ENCODE peak calls at places on chromosome X, in seven cellular contexts. W, Z, S, H, F, B and K are unnamed samples.

GRCh38 chrX:134685662-134686061 is 27.4 kb upstream of the PLAC1 start:
- DNase-seq in S (no peak), Z (no peak), B (no peak), W (no peak), F (no peak), H (no peak), K (no peak)

GRCh38 chrX:9535101-9535500 is 70.2 kb downstream of the TBL1X start:
- DNase-seq in W (no peak), S (no peak), B (no peak), H (no peak), Z (no peak), F (no peak), K (no peak)

GRCh38 chrX:9291666-9292065 is 173.2 kb upstream of the TBL1X start:
- DNase-seq in Z (no peak), H (no peak), B (no peak), W (no peak), S (no peak), F (no peak), K (no peak)

GRCh38 chrX:150854856-150855255 is 43.6 kb downstream of the CD99L2 start:
- DNase-seq in Z (no peak), B (no peak), F (no peak), W (no peak), S (no peak), H (no peak), K (no peak)

GRCh38 chrX:11704725-11705495 is 39.2 kb upstream of the ARHGAP6 start:
- DNase-seq in S (no peak), B (no peak), H (no peak), Z (no peak), W (no peak), F (no peak), K (no peak)

GRCh38 chrX:17078031-17078730 is 131.7 kb downstream of the REPS2 start:
- DNase-seq in H (no peak), B (no peak), Z (no peak), W (no peak), S (no peak), F (no peak), K (no peak)

GRCh38 chrX:137651647-137652046 is 85.7 kb downstream of the ZIC3 start:
- DNase-seq in W (no peak), Z (no peak), B (no peak), F (no peak), H (no peak), S (no peak), K (no peak)

GRCh38 chrX:40189018-40189417 is 91.3 kb upstream of the BCOR start:
- DNase-seq in H (no peak), F (no peak), B (no peak), S (no peak), W (no peak), Z (no peak), K (no peak)

GRCh38 chrX:39477438-39478120 is 620.2 kb downstream of the BCOR start:
- DNase-seq in H (peak), B (peak), F (peak), Z (no peak), S (no peak), W (peak), K (no peak)

GRCh38 chrX:2672084-2672483 is 19.0 kb upstream of the CD99 start:
- DNase-seq in S (no peak), F (no peak), W (no peak), Z (no peak), H (no peak), B (no peak), K (no peak)

GRCh38 chrX:12080265-12080664 is 58.0 kb upstream of the FRMPD4 start:
- DNase-seq in W (peak), F (no peak), Z (no peak), B (no peak), H (no peak), S (no peak), K (peak)

GRCh38 chrX:119266364-119266995 is 30.4 kb downstream of the PGRMC1 start:
- DNase-seq in Z (no peak), W (peak), S (no peak), F (no peak), H (peak), B (no peak), K (no peak)

GRCh38 chrX:1582686-1583437 is 8.5 kb upstream of the AKAP17A start:
- DNase-seq in W (no peak), B (no peak), Z (no peak), S (no peak), H (peak), F (no peak), K (no peak)

GRCh38 chrX:11558972-11559371 is 106.7 kb downstream of the ARHGAP6 start:
- DNase-seq in Z (no peak), H (peak), W (peak), B (no peak), F (no peak), S (no peak), K (no peak)

GRCh38 chrX:54776987-54777672 is 20.9 kb downstream of the ITIH6 start:
- DNase-seq in B (no peak), Z (no peak), W (no peak), H (no peak), F (no peak), S (no peak), K (no peak)

GRCh38 chrX:11148401-11148800 is 37.3 kb downstream of the HCCS start:
- DNase-seq in H (no peak), Z (no peak), B (no peak), F (no peak), S (no peak), W (no peak), K (no peak)

GRCh38 chrX:129783176-129783776 is 3.5 kb downstream of the SASH3 start:
- DNase-seq in F (peak), W (no peak), H (no peak), B (no peak), Z (no peak), S (no peak), K (no peak)

GRCh38 chrX:6184900-6185515 is 43.7 kb downstream of the NLGN4X start:
- DNase-seq in Z (no peak), B (no peak), W (peak), F (no peak), S (no peak), H (no peak), K (no peak)

GRCh38 chrX:39157006-39157405 is 355.7 kb downstream of the MID1IP1 start:
- DNase-seq in B (peak), F (no peak), W (no peak), Z (no peak), H (no peak), S (no peak), K (no peak)

GRCh38 chrX:135264210-135264609 is 12.3 kb downstream of the ETDA start:
- DNase-seq in F (no peak), B (no peak), Z (no peak), H (no peak), W (no peak), S (no peak), K (no peak)

GRCh38 chrX:97685753-97686152 is 802.0 kb downstream of the RPA4 start:
- DNase-seq in H (no peak), W (peak), Z (no peak), S (no peak), F (no peak), B (no peak), K (no peak)

GRCh38 chrX:1392376-1393130 is 640 bp upstream of the SLC25A6 start:
- DNase-seq in S (peak), F (peak), B (peak), H (no peak), W (peak), Z (peak), K (no peak)

GRCh38 chrX:21802054-21802660 is 37.3 kb upstream of the MBTPS2 start:
- DNase-seq in W (no peak), Z (no peak), F (no peak), B (no peak), H (no peak), S (no peak), K (no peak)

GRCh38 chrX:129706395-129707072 is 32.2 kb upstream of the XPNPEP2 start:
- DNase-seq in B (peak), H (no peak), F (no peak), S (no peak), W (no peak), Z (no peak), K (no peak)

GRCh38 chrX:682892-683291 is 52.3 kb downstream of the SHOX start:
- DNase-seq in B (no peak), H (no peak), Z (no peak), F (no peak), S (no peak), W (no peak), K (no peak)

GRCh38 chrX:53685711-53686110 is 808 bp downstream of the HUWE1 start:
- DNase-seq in S (no peak), H (no peak), F (no peak), W (no peak), B (no peak), Z (no peak), K (no peak)

GRCh38 chrX:68824152-68824433 is 4.7 kb upstream of the EFNB1 start:
- DNase-seq in W (no peak), S (no peak), Z (no peak), F (no peak), B (peak), H (no peak), K (no peak)

GRCh38 chrX:152637649-152638442 is at the start of gene GABRQ:
- DNase-seq in S (no peak), B (no peak), W (peak), H (no peak), F (peak), Z (no peak), K (no peak)
- H3K4me3 ChIP-seq in S (no peak), B (no peak), W (no peak), H (no peak), F (no peak), Z (peak), K (no peak)

DNA sequence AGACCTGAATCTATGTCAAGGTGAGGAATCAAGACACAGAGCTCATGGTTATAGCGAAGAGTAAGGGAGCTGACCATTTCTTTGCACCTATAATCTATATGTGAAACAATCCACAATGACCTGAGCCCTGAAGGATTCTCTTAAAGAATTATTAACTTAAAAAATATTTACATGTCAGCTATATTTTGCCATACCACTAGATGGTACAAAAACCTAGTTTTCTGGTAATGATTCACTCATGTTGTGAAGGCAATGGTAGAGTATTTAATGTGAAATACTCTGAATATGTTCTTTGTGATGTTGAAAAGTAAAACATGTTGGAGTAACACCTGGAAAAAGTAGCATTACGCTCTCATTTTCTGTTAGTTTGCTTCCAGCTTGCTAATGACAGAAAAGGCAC is 40.0 kb downstream of the VGLL1 start:
- DNase-seq in W (no peak), S (no peak), F (no peak), Z (no peak), B (no peak), H (no peak), K (no peak)
- TF ChIP-seq CTCF in W (no peak), S (no peak), F (no peak), Z (no peak), B (no peak), H (no peak), K (no peak)

GRCh38 chrX:47628980-47629379 is 750 bp downstream of the CFP start:
- DNase-seq in B (no peak), W (no peak), S (no peak), H (no peak), Z (no peak), F (no peak), K (no peak)
- H3K4me3 ChIP-seq in B (no peak), W (no peak), S (no peak), H (no peak), Z (peak), F (no peak), K (no peak)

GRCh38 chrX:103155201-103155600 is 59.7 kb upstream of the BEX4 start:
- DNase-seq in Z (no peak), B (no peak), S (no peak), H (no peak), W (no peak), F (no peak), K (no peak)

GRCh38 chrX:103153661-103154060 is 60.7 kb upstream of the NXF3 start:
- DNase-seq in H (no peak), Z (no peak), S (no peak), F (no peak), W (no peak), B (no peak), K (no peak)

GRCh38 chrX:103151799-103152198 is 58.9 kb upstream of the NXF3 start:
- DNase-seq in S (no peak), F (no peak), H (no peak), W (no peak), B (no peak), Z (no peak), K (no peak)

GRCh38 chrX:103158317-103158621 is 56.6 kb upstream of the BEX4 start:
- DNase-seq in H (no peak), S (no peak), Z (no peak), W (no peak), F (no peak), B (no peak), K (no peak)

DNA sequence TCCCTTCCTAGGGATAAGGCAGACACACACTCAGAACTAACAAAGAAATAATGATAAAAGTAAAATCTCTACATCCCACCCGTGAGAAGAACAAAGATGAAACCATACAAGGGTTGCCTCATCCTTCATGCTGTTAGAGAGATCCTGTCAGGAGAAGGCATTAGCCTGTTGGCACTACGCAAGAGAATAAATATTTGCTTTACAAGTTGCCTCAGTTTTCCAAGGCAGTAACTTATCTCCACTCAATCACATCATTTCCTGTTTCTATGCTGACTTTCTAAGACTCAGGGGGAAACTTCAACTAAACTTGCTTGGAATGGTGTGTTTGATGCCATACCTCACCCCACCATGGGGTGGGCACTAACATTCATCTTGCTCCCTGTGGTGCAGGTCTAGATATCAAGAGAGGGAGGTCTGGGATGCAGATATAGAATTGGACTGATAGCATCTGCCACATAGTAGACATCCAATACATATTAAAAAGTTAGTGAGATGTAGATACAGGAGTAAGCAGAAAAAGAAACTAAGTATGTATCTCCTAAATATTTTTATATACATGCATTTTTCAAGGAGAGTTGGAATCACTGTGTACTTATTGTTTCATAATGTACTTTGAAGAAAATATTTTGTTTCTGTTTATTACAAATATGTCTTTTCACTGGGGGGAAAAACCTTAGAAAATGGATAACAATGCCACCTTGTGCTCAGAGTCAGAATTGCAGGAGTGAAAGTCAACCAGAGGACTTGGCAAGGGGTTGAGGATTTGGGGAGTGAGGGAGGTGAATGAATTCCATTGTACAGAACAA is 57.2 kb upstream of the BEX4 start:
- DNase-seq in F (no peak), W (peak), S (no peak), Z (no peak), B (no peak), H (no peak), K (no peak)
- TF ChIP-seq CTCF in F (peak), W (no peak), S (no peak), Z (peak), B (no peak), H (peak), K (peak)

GRCh38 chrX:125384843-125385242 is 65.2 kb downstream of the TEX13C start:
- DNase-seq in W (no peak), F (no peak), Z (no peak), H (no peak), S (no peak), B (no peak), K (no peak)

GRCh38 chrX:125382889-125383288 is 63.2 kb downstream of the TEX13C start:
- DNase-seq in W (no peak), Z (no peak), B (no peak), H (no peak), F (no peak), S (no peak), K (no peak)

GRCh38 chrX:125382148-125382628 is 62.5 kb downstream of the TEX13C start:
- DNase-seq in F (no peak), B (no peak), W (no peak), H (no peak), S (no peak), Z (no peak), K (no peak)

GRCh38 chrX:125387945-125388344 is 68.3 kb downstream of the TEX13C start:
- DNase-seq in H (no peak), S (no peak), W (no peak), B (no peak), F (no peak), Z (no peak), K (no peak)
- H3K4me3 ChIP-seq in H (no peak), S (no peak), W (no peak), B (no peak), F (no peak), Z (no peak), K (no peak)

DNA sequence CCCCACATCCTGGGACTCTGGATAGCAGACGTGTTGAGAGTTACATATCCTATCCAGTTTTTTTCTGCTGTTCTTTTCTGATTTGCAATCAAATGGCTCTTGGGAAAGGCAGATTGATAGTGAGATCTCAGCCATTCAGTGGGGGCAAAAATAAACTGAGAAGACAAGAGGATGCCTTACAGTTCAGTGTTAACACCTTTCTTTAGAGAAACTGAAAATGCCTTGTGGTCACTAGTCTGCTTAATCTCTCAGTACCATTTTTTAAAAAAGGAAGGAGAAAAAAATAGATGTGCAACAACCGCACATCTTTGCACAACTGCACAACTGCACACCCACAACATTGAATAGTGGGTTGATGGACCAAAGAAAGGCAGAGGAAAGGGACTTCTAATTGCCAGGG is 109.3 kb downstream of the ARHGEF9 start:
- DNase-seq in W (no peak), Z (no peak), F (no peak), S (no peak), B (no peak), H (no peak), K (no peak)
- TF ChIP-seq CTCF in W (no peak), Z (no peak), F (no peak), S (no peak), B (no peak), H (no peak), K (no peak)

GRCh38 chrX:152959626-152960025 is 34.3 kb downstream of the PNMA5 start:
- DNase-seq in Z (no peak), S (no peak), F (no peak), H (no peak), B (no peak), W (no peak), K (no peak)

GRCh38 chrX:152958524-152959465 is 35.1 kb downstream of the PNMA5 start:
- DNase-seq in H (peak), S (peak), F (peak), W (peak), B (peak), Z (peak), K (peak)

GRCh38 chrX:152960115-152960514 is 33.8 kb downstream of the PNMA5 start:
- DNase-seq in Z (no peak), S (no peak), F (no peak), H (no peak), W (no peak), B (no peak), K (no peak)

DNA sequence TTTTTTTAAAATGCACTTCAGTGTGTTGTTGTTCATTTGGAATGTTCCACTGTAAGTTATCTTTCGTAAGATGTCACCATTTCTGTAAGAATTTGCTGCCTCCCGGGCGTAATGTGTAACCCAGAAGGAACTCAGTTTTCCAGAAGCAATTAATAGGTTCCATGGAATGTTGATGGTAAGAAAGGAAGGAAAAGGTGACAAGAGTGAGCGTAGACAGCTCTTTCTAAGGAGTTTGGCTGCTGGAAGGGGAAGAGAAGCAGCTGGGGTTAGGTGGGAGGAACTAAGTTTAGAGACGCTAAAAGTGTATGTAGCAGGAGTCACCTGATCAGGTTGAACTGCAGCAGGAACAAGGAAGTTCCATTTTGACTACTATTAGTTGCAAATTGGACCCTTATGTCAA is 35.9 kb downstream of the PNMA5 start:
- DNase-seq in S (no peak), B (no peak), W (no peak), H (no peak), F (no peak), Z (no peak), K (no peak)
- H3K4me3 ChIP-seq in S (peak), B (no peak), W (no peak), H (peak), F (peak), Z (no peak), K (no peak)

DNA sequence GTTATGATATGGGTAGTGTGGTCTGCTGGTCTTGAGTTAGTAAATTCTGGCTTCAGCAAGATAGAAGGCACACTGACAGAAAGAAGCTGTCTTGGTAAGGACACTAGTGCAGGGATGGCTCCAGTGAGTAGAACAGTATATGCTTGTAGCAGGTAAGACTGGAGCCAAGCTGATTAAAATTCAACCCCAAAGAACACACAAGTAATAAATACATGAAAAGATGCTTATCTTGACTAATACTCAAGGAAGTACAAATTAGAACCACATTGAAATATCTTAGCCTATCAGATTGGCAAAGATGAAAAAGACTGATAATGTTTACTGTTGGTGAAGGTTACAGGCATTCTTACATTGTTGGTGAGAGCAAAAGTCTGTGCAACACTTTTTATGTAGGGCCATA is 2.0 kb upstream of the IL9R start:
- DNase-seq in Z (no peak), F (no peak), B (no peak), W (no peak), H (no peak), S (no peak), K (no peak)
- TF ChIP-seq CTCF in Z (no peak), F (no peak), B (no peak), W (no peak), H (no peak), S (no peak), K (no peak)